ENCODE peak calls at places on chromosomes 6 and 20, in six cellular contexts. S, U, A, Y, T and H are unnamed samples.

GRCh38 chr6:159760602-159761057 is 1.2 kb upstream of the ACAT2 start:
- DNase-seq in S (peak), U (peak), A (no peak), Y (peak), T (no peak), H (no peak)

GRCh38 chr6:33343953-33344611 is 26.5 kb upstream of the ZBTB22 start:
- DNase-seq in S (no peak), U (no peak), A (no peak), Y (no peak), T (no peak), H (no peak)

GRCh38 chr6:108803982-108804490 is 44.2 kb upstream of the ARMC2 start:
- DNase-seq in S (no peak), U (no peak), A (no peak), Y (no peak), T (no peak), H (no peak)

GRCh38 chr6:168385380-168385779 is 55.6 kb upstream of the SMOC2 start:
- DNase-seq in S (no peak), U (no peak), A (no peak), Y (no peak), T (no peak), H (no peak)

GRCh38 chr20:33051333-33051732 is 2.4 kb upstream of the BPIFB3 start:
- DNase-seq in S (no peak), U (no peak), A (no peak), Y (peak), T (no peak), H (no peak)

GRCh38 chr6:149387787-149388512 is 12.1 kb upstream of the SUMO4 start:
- DNase-seq in S (no peak), U (no peak), A (no peak), Y (no peak), T (no peak), H (no peak)

GRCh38 chr6:36760685-36761435 is 63.2 kb downstream of the RAB44 start:
- DNase-seq in S (no peak), U (no peak), A (no peak), Y (no peak), T (no peak), H (no peak)

GRCh38 chr6:144912474-144912873 is 627.3 kb downstream of the UTRN start:
- DNase-seq in S (no peak), U (no peak), A (no peak), Y (no peak), T (no peak), H (no peak)

GRCh38 chr6:40098774-40099173 is 164.5 kb upstream of the MOCS1 start:
- DNase-seq in S (no peak), U (no peak), A (no peak), Y (no peak), T (no peak), H (no peak)

GRCh38 chr6:132392292-132392691 is 9.0 kb downstream of the MOXD1 start:
- DNase-seq in S (no peak), U (no peak), A (no peak), Y (no peak), T (no peak), H (no peak)

GRCh38 chr6:157898169-157898568 is 75.1 kb downstream of the SNX9 start:
- DNase-seq in S (no peak), U (no peak), A (no peak), Y (no peak), T (no peak), H (no peak)

GRCh38 chr6:120903836-120904235 is 430.4 kb downstream of the TBC1D32 start:
- DNase-seq in S (no peak), U (no peak), A (no peak), Y (no peak), T (no peak), H (no peak)

GRCh38 chr6:39835856-39836442 is 43.8 kb downstream of the DAAM2 start:
- DNase-seq in S (no peak), U (no peak), A (no peak), Y (no peak), T (no peak), H (no peak)

GRCh38 chr20:59159091-59159821 is 4.4 kb upstream of the ZNF831 start:
- DNase-seq in S (no peak), U (no peak), A (no peak), Y (no peak), T (no peak), H (peak)

GRCh38 chr6:38554700-38555413 is 84.9 kb downstream of the BTBD9 start:
- DNase-seq in S (no peak), U (no peak), A (no peak), Y (no peak), T (no peak), H (no peak)

GRCh38 chr20:23143098-23143497 is 57.0 kb upstream of the CD93 start:
- DNase-seq in S (peak), U (no peak), A (no peak), Y (peak), T (no peak), H (peak)

GRCh38 chr6:43086022-43086658 is 10.0 kb downstream of the PTK7 start:
- DNase-seq in S (no peak), U (no peak), A (no peak), Y (no peak), T (peak), H (no peak)

GRCh38 chr20:38217791-38218565 is 42.6 kb downstream of the KIAA1755 start:
- DNase-seq in S (no peak), U (peak), A (peak), Y (peak), T (no peak), H (no peak)

GRCh38 chr6:110613356-110613755 is 136.9 kb upstream of the SLC22A16 start:
- DNase-seq in S (no peak), U (no peak), A (no peak), Y (no peak), T (no peak), H (peak)

GRCh38 chr20:8974009-8974708 is 94.7 kb upstream of the PLCB4 start:
- DNase-seq in S (no peak), U (no peak), A (no peak), Y (no peak), T (no peak), H (no peak)

GRCh38 chr6:45472383-45472782 is 94.6 kb upstream of the SUPT3H start:
- DNase-seq in S (no peak), U (no peak), A (no peak), Y (no peak), T (no peak), H (no peak)

GRCh38 chr20:47784599-47785320 is 521 bp downstream of the SULF2 start:
- DNase-seq in S (no peak), U (no peak), A (peak), Y (peak), T (no peak), H (no peak)

GRCh38 chr20:58584051-58584824 is 66.8 kb upstream of the STX16 start:
- DNase-seq in S (no peak), U (no peak), A (no peak), Y (no peak), T (no peak), H (no peak)

GRCh38 chr20:2164421-2164820 is 62.8 kb downstream of the STK35 start:
- DNase-seq in S (no peak), U (no peak), A (no peak), Y (no peak), T (no peak), H (no peak)

GRCh38 chr6:99614430-99615161 is 8.0 kb downstream of the PRDM13 start:
- DNase-seq in S (no peak), U (no peak), A (peak), Y (no peak), T (no peak), H (no peak)

GRCh38 chr20:34549291-34549928 is 9.1 kb upstream of the MAP1LC3A start:
- DNase-seq in S (peak), U (no peak), A (no peak), Y (peak), T (no peak), H (no peak)

GRCh38 chr6:31738048-31738979 is 1.5 kb upstream of the MSH5 start:
- DNase-seq in S (peak), U (no peak), A (no peak), Y (peak), T (peak), H (peak)

GRCh38 chr6:5341845-5342244 is 80.5 kb downstream of the FARS2 start:
- DNase-seq in S (no peak), U (no peak), A (no peak), Y (no peak), T (no peak), H (no peak)

GRCh38 chr6:140636237-140636636 is 1261.8 kb upstream of the CITED2 start:
- DNase-seq in S (no peak), U (no peak), A (no peak), Y (no peak), T (peak), H (no peak)

GRCh38 chr6:137637161-137637560 is 143.0 kb upstream of the OLIG3 start:
- DNase-seq in S (no peak), U (no peak), A (no peak), Y (peak), T (no peak), H (peak)

GRCh38 chr6:52548999-52549398 is 27.9 kb downstream of the TRAM2 start:
- DNase-seq in S (no peak), U (no peak), A (no peak), Y (no peak), T (no peak), H (no peak)

GRCh38 chr6:24926192-24926591 is 9.6 kb downstream of the RIPOR2 start:
- DNase-seq in S (no peak), U (no peak), A (no peak), Y (peak), T (no peak), H (no peak)

GRCh38 chr20:50367104-50367674 is 143.0 kb upstream of the PTPN1 start:
- DNase-seq in S (no peak), U (no peak), A (no peak), Y (no peak), T (no peak), H (no peak)

GRCh38 chr20:50368813-50369224 is 141.4 kb upstream of the PTPN1 start:
- DNase-seq in S (peak), U (no peak), A (no peak), Y (peak), T (no peak), H (no peak)

GRCh38 chr20:50367739-50368375 is 142.3 kb upstream of the PTPN1 start:
- DNase-seq in S (no peak), U (no peak), A (no peak), Y (no peak), T (no peak), H (no peak)

GRCh38 chr20:50368386-50368785 is 141.8 kb upstream of the PTPN1 start:
- DNase-seq in S (no peak), U (no peak), A (no peak), Y (no peak), T (no peak), H (no peak)

DNA sequence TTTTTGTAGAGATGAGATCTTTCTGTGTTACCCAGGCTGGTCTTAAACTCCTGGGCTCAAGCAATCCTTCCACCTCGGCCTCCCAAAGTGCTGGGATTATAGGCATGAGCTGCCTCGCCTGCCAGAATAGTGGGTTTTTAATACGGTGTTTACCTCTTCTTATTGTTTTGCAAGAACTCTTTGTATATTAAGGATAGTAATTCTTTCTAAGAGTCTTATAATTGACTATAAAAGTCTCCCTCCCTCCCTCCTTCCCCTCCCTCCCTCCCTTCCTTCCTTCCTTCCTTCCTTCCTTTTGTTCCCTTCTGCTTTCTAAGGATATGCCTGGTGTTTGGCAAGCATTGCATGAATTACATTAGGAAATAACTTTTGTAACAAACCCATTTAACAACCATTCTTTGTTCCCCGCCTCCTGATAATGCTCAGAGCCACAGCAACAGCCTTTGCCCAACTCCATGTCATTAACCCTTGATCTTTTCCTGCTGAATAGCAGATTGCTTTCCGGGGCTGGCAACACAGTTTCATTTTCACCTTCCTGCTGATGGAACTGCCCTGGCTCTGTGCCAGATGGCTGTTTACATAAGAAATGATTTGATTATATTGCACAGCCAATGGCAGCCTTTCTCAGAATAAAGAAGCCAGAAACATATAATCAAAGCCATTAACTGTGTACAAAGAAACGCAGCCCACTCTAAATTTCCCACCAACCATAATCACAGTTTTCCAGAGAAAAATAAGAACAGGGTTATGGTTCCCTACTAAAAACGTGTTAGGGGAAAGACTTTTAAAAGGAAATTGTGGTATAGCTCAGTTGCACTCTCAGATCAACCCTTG is 143.7 kb upstream of the PTPN1 start:
- DNase-seq in S (no peak), U (no peak), A (peak), Y (peak), T (no peak), H (no peak)
- TF ChIP-seq GABPA in S (no peak), U (no peak), A (no peak), Y (no peak), T (no peak), H (no peak)

GRCh38 chr6:166361080-166361429 is 18.7 kb upstream of the SFT2D1 start:
- DNase-seq in S (no peak), U (no peak), A (no peak), Y (peak), T (no peak), H (peak)
- TF ChIP-seq GABPA in S (no peak), U (no peak), A (no peak), Y (peak), T (no peak), H (no peak)

GRCh38 chr20:39333211-39333610 is 371.1 kb downstream of the DHX35 start:
- DNase-seq in S (no peak), U (no peak), A (no peak), Y (no peak), T (no peak), H (no peak)
- TF ChIP-seq GABPA in S (no peak), U (no peak), A (no peak), Y (no peak), T (no peak), H (no peak)

DNA sequence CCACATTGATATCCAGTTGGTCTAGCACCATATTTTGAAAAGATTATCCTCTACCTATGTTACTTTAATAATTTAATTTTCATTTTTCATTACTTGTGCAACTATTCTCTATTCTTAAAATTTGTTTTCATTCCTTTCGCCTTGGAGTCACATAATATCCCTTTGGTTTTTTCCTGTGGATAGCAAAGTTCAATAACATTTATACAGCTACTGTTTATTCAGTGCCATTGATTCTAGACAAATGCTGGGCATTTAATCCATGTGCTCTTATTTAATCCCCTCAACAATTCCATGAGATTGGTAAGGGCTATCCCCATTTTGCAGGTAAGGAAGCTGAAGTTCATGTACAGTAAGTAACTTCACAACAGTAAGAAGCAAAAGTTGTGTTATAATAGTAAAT is 32.6 kb downstream of the PSMF1 start:
- DNase-seq in S (no peak), U (no peak), A (no peak), Y (no peak), T (no peak), H (no peak)
- TF ChIP-seq GABPA in S (no peak), U (no peak), A (no peak), Y (no peak), T (no peak), H (no peak)